ENCODE peak calls at places on chromosomes 2 and 18, in nine cellular contexts. One of them, this sample, is unnamed.
A peak's percentile ranks its signal among the peaks of the same experiment; 100 is the strongest.

GRCh38 chr2:100240386-100240785 is 81.9 kb downstream of the LONRF2 start:
- DNase-seq in neural progenitor cell: no peak
- DNase-seq in MM.1S: no peak
- DNase-seq in HCT116: no peak
- DNase-seq in K562: no peak
- DNase-seq in IMR-90: no peak
- DNase-seq in AG10803: no peak
- DNase-seq in colonic mucosa: no peak
- DNase-seq in cardiac fibroblast: no peak
- DNase-seq in this sample: no peak

GRCh38 chr18:46040747-46041104 is 31.3 kb downstream of the PSTPIP2 start:
- DNase-seq in neural progenitor cell: no peak
- DNase-seq in MM.1S: no peak
- DNase-seq in HCT116: no peak
- DNase-seq in K562: peak; percentile 15
- DNase-seq in IMR-90: no peak
- DNase-seq in AG10803: no peak
- DNase-seq in colonic mucosa: no peak
- DNase-seq in cardiac fibroblast: no peak
- DNase-seq in this sample: no peak

GRCh38 chr2:73112026-73112912 is 479 bp downstream of the RAB11FIP5 start:
- DNase-seq in neural progenitor cell: peak; percentile 79
- DNase-seq in MM.1S: peak; percentile 45
- DNase-seq in HCT116: peak; percentile 12
- DNase-seq in K562: peak; percentile 47
- DNase-seq in IMR-90: peak; percentile 49
- DNase-seq in AG10803: peak; percentile 53
- DNase-seq in colonic mucosa: peak; percentile 29
- DNase-seq in cardiac fibroblast: peak; percentile 57
- DNase-seq in this sample: no peak

GRCh38 chr18:72107647-72108046 is 436.5 kb downstream of the CBLN2 start:
- DNase-seq in neural progenitor cell: peak; percentile 84
- DNase-seq in MM.1S: no peak
- DNase-seq in HCT116: no peak
- DNase-seq in K562: no peak
- DNase-seq in IMR-90: no peak
- DNase-seq in AG10803: peak; percentile 2
- DNase-seq in colonic mucosa: no peak
- DNase-seq in cardiac fibroblast: no peak
- DNase-seq in this sample: no peak

GRCh38 chr2:25226827-25227226 is 58.4 kb upstream of the POMC start:
- DNase-seq in neural progenitor cell: no peak
- DNase-seq in MM.1S: no peak
- DNase-seq in HCT116: no peak
- DNase-seq in K562: peak; percentile 53
- DNase-seq in IMR-90: no peak
- DNase-seq in AG10803: no peak
- DNase-seq in colonic mucosa: no peak
- DNase-seq in cardiac fibroblast: no peak
- DNase-seq in this sample: no peak

GRCh38 chr2:26330114-26330581 is 15.8 kb upstream of the SELENOI start:
- DNase-seq in neural progenitor cell: peak; percentile 85
- DNase-seq in MM.1S: peak; percentile 88
- DNase-seq in HCT116: peak; percentile 59
- DNase-seq in K562: peak; percentile 77
- DNase-seq in IMR-90: peak; percentile 79
- DNase-seq in AG10803: peak; percentile 96
- DNase-seq in colonic mucosa: peak; percentile 91
- DNase-seq in cardiac fibroblast: peak; percentile 86
- DNase-seq in this sample: no peak

GRCh38 chr2:43314299-43314927 is 88.0 kb upstream of the ZFP36L2 start:
- DNase-seq in neural progenitor cell: no peak
- DNase-seq in MM.1S: no peak
- DNase-seq in HCT116: no peak
- DNase-seq in K562: no peak
- DNase-seq in IMR-90: no peak
- DNase-seq in AG10803: no peak
- DNase-seq in colonic mucosa: no peak
- DNase-seq in cardiac fibroblast: no peak
- DNase-seq in this sample: no peak

GRCh38 chr2:182666674-182667320 is 49.3 kb upstream of the DNAJC10 start:
- DNase-seq in neural progenitor cell: peak; percentile 39
- DNase-seq in MM.1S: peak; percentile 67
- DNase-seq in HCT116: peak; percentile 18
- DNase-seq in K562: peak; percentile 32
- DNase-seq in IMR-90: peak; percentile 46
- DNase-seq in AG10803: peak; percentile 10
- DNase-seq in colonic mucosa: no peak
- DNase-seq in cardiac fibroblast: peak; percentile 50
- DNase-seq in this sample: no peak

GRCh38 chr2:73101626-73102256 is 11.0 kb downstream of the RAB11FIP5 start:
- DNase-seq in neural progenitor cell: no peak
- DNase-seq in MM.1S: no peak
- DNase-seq in HCT116: no peak
- DNase-seq in K562: no peak
- DNase-seq in IMR-90: no peak
- DNase-seq in AG10803: peak; percentile 45
- DNase-seq in colonic mucosa: no peak
- DNase-seq in cardiac fibroblast: no peak
- DNase-seq in this sample: no peak

GRCh38 chr2:231221761-231222160 is 23.3 kb downstream of the ARMC9 start:
- DNase-seq in neural progenitor cell: no peak
- DNase-seq in MM.1S: no peak
- DNase-seq in HCT116: no peak
- DNase-seq in K562: no peak
- DNase-seq in IMR-90: no peak
- DNase-seq in AG10803: peak; percentile 11
- DNase-seq in colonic mucosa: no peak
- DNase-seq in cardiac fibroblast: no peak
- DNase-seq in this sample: no peak
- H3K4me3 ChIP-seq in neural progenitor cell: no peak overlapping the region
- H3K4me3 ChIP-seq in MM.1S: peak overlapping the region; percentile 50
- H3K4me3 ChIP-seq in HCT116: no peak overlapping the region
- H3K4me3 ChIP-seq in K562: no peak overlapping the region
- H3K4me3 ChIP-seq in IMR-90: no peak overlapping the region
- H3K4me3 ChIP-seq in AG10803: no peak overlapping the region
- H3K4me3 ChIP-seq in colonic mucosa: no peak overlapping the region
- H3K4me3 ChIP-seq in cardiac fibroblast: no peak overlapping the region
- H3K4me3 ChIP-seq in this sample: no peak overlapping the region

GRCh38 chr2:238257786-238258700 is 18.2 kb upstream of the HES6 start:
- DNase-seq in neural progenitor cell: no peak
- DNase-seq in MM.1S: no peak
- DNase-seq in HCT116: no peak
- DNase-seq in K562: no peak
- DNase-seq in IMR-90: no peak
- DNase-seq in AG10803: no peak
- DNase-seq in colonic mucosa: no peak
- DNase-seq in cardiac fibroblast: no peak
- DNase-seq in this sample: no peak

GRCh38 chr2:238256594-238257104 is 16.8 kb upstream of the HES6 start:
- DNase-seq in neural progenitor cell: peak; percentile 96
- DNase-seq in MM.1S: peak; percentile 88
- DNase-seq in HCT116: peak; percentile 92
- DNase-seq in K562: peak; percentile 76
- DNase-seq in IMR-90: peak; percentile 61
- DNase-seq in AG10803: peak; percentile 55
- DNase-seq in colonic mucosa: peak; percentile 92
- DNase-seq in cardiac fibroblast: peak; percentile 79
- DNase-seq in this sample: peak; percentile 83

GRCh38 chr2:238261718-238262375 is 22.0 kb upstream of the HES6 start:
- DNase-seq in neural progenitor cell: no peak
- DNase-seq in MM.1S: no peak
- DNase-seq in HCT116: no peak
- DNase-seq in K562: no peak
- DNase-seq in IMR-90: no peak
- DNase-seq in AG10803: no peak
- DNase-seq in colonic mucosa: no peak
- DNase-seq in cardiac fibroblast: no peak
- DNase-seq in this sample: no peak

GRCh38 chr2:238260879-238261278 is 21.0 kb upstream of the HES6 start:
- DNase-seq in neural progenitor cell: no peak
- DNase-seq in MM.1S: no peak
- DNase-seq in HCT116: no peak
- DNase-seq in K562: no peak
- DNase-seq in IMR-90: no peak
- DNase-seq in AG10803: no peak
- DNase-seq in colonic mucosa: no peak
- DNase-seq in cardiac fibroblast: no peak
- DNase-seq in this sample: no peak

GRCh38 chr2:238259085-238260020 is 19.5 kb upstream of the HES6 start:
- DNase-seq in neural progenitor cell: no peak
- DNase-seq in MM.1S: peak; percentile 96
- DNase-seq in HCT116: no peak
- DNase-seq in K562: no peak
- DNase-seq in IMR-90: no peak
- DNase-seq in AG10803: no peak
- DNase-seq in colonic mucosa: no peak
- DNase-seq in cardiac fibroblast: no peak
- DNase-seq in this sample: no peak
- TF ChIP-seq CTCF in neural progenitor cell: no peak
- TF ChIP-seq CTCF in MM.1S: peak; percentile 60
- TF ChIP-seq CTCF in HCT116: peak; percentile 28
- TF ChIP-seq CTCF in K562: peak; percentile 3
- TF ChIP-seq CTCF in IMR-90: no peak
- TF ChIP-seq CTCF in AG10803: no peak
- TF ChIP-seq CTCF in colonic mucosa: no peak
- TF ChIP-seq CTCF in cardiac fibroblast: peak; percentile 22
- TF ChIP-seq CTCF in this sample: no peak

GRCh38 chr2:171132086-171132485 is 28.6 kb downstream of the TLK1 start:
- DNase-seq in neural progenitor cell: no peak
- DNase-seq in MM.1S: no peak
- DNase-seq in HCT116: no peak
- DNase-seq in K562: no peak
- DNase-seq in IMR-90: no peak
- DNase-seq in AG10803: no peak
- DNase-seq in colonic mucosa: no peak
- DNase-seq in cardiac fibroblast: no peak
- DNase-seq in this sample: no peak

GRCh38 chr2:171124512-171124911 is 36.2 kb downstream of the TLK1 start:
- DNase-seq in neural progenitor cell: no peak
- DNase-seq in MM.1S: no peak
- DNase-seq in HCT116: no peak
- DNase-seq in K562: no peak
- DNase-seq in IMR-90: no peak
- DNase-seq in AG10803: no peak
- DNase-seq in colonic mucosa: no peak
- DNase-seq in cardiac fibroblast: no peak
- DNase-seq in this sample: no peak

DNA sequence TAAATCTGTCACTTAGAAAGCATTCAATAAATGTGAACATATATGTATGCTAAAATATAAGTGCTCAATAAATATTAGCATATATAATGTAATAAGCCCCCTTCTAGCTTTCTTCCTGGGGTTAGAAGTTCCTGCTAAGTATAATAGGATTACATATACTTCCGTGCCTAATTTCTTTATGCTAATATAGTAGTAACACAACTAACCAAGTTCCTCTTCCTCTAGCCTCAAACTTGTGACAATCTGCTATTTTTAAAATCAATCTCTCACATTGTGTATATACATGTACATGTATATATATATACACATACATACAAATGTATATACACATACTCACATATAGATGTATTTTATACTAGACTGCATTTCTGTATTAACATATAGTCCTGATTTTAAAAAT is 32.2 kb downstream of the TLK1 start:
- DNase-seq in neural progenitor cell: no peak
- DNase-seq in MM.1S: no peak
- DNase-seq in HCT116: no peak
- DNase-seq in K562: no peak
- DNase-seq in IMR-90: no peak
- DNase-seq in AG10803: no peak
- DNase-seq in colonic mucosa: no peak
- DNase-seq in cardiac fibroblast: no peak
- DNase-seq in this sample: no peak
- H3K4me3 ChIP-seq in neural progenitor cell: no peak overlapping the region
- H3K4me3 ChIP-seq in MM.1S: no peak overlapping the region
- H3K4me3 ChIP-seq in HCT116: no peak overlapping the region
- H3K4me3 ChIP-seq in K562: no peak overlapping the region
- H3K4me3 ChIP-seq in IMR-90: no peak overlapping the region
- H3K4me3 ChIP-seq in AG10803: no peak overlapping the region
- H3K4me3 ChIP-seq in colonic mucosa: no peak overlapping the region
- H3K4me3 ChIP-seq in cardiac fibroblast: no peak overlapping the region
- H3K4me3 ChIP-seq in this sample: no peak overlapping the region

DNA sequence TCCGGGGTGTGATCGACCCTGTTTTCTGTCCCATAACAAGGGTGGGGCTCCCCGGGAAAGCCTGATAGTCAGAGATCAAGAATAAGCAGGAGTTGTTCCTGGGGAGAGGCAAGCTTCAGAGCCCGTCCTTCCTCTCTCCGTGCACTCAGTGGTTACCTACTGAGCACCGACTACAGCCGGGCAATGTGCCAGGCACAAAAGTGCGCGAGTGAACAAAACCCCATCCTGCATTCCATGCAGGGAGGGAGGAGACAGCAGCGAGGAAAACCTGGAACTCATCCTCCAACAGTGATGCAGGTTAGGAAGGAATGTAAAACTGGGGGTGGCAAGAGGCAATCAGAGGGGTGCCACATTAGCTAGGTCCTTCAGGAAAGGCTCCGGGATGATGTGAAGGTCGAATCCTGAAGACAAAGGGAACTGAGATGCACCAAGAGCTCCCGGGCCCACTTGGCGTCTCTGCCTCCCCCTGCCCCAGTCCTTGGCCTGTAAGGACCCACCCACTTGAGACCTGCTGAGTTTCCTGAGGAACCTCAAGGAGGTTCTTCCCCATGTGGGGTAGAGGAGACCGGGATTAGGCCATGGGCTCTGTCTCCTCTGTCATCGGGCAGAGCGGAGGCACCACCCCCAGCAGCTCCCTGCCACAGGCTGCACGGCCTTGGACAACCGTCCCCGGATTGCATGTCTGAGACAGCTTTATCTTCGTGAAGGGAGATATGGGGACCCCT is 198.2 kb downstream of the NDUFA10 start:
- DNase-seq in neural progenitor cell: no peak
- DNase-seq in MM.1S: no peak
- DNase-seq in HCT116: no peak
- DNase-seq in K562: no peak
- DNase-seq in IMR-90: no peak
- DNase-seq in AG10803: no peak
- DNase-seq in colonic mucosa: peak; percentile 14
- DNase-seq in cardiac fibroblast: no peak
- DNase-seq in this sample: no peak
- TF ChIP-seq CTCF in neural progenitor cell: no peak
- TF ChIP-seq CTCF in MM.1S: no peak
- TF ChIP-seq CTCF in HCT116: no peak
- TF ChIP-seq CTCF in K562: no peak
- TF ChIP-seq CTCF in IMR-90: no peak
- TF ChIP-seq CTCF in AG10803: no peak
- TF ChIP-seq CTCF in colonic mucosa: no peak
- TF ChIP-seq CTCF in cardiac fibroblast: no peak
- TF ChIP-seq CTCF in this sample: no peak